ENCODE peak calls at places on chromosomes 16 and 17, in seven cellular contexts. X is tibial artery, T is hepatocyte, M is RWPE1, K is GM20000, C is OCI-LY7, F is cardiac fibroblast. D is an unnamed sample.

GRCh38 chr16:70746040-70746707 is 54.8 kb downstream of the VAC14 start:
- DNase-seq in X (peak; percentile 91), T (peak; percentile 69), M (peak; percentile 68), K (no peak), C (no peak), F (peak; percentile 84), D (peak; percentile 30)

GRCh38 chr17:55302407-55302787 is 37.6 kb downstream of the HLF start:
- DNase-seq in X (no peak), T (no peak), M (no peak), K (no peak), C (no peak), F (no peak), D (no peak)

GRCh38 chr16:28609631-28610594 is at the start of gene SULT1A1:
- DNase-seq in X (peak; percentile 58), T (peak; percentile 62), M (no peak), K (no peak), C (no peak), F (peak; percentile 6), D (no peak)

GRCh38 chr17:21351366-21352065 is 24.6 kb upstream of the KCNJ12 start:
- DNase-seq in X (peak; percentile 17), T (no peak), M (no peak), K (no peak), C (no peak), F (no peak), D (no peak)

GRCh38 chr17:306116-306515 is 46.5 kb downstream of the RPH3AL start:
- DNase-seq in X (no peak), T (no peak), M (no peak), K (no peak), C (no peak), F (no peak), D (no peak)

GRCh38 chr16:65312071-65312470 is 190.2 kb upstream of the CDH11 start:
- DNase-seq in X (no peak), T (no peak), M (no peak), K (no peak), C (no peak), F (peak; percentile 49), D (no peak)

GRCh38 chr17:80529104-80529903 is 15.3 kb upstream of the RPTOR start:
- DNase-seq in X (no peak), T (no peak), M (no peak), K (no peak), C (no peak), F (no peak), D (no peak)

GRCh38 chr17:52388941-52389340 is 230.4 kb upstream of the CA10 start:
- DNase-seq in X (no peak), T (peak; percentile 8), M (no peak), K (no peak), C (no peak), F (no peak), D (no peak)

GRCh38 chr17:70313450-70313849 is 144.1 kb downstream of the KCNJ2 start:
- DNase-seq in X (no peak), T (no peak), M (no peak), K (peak; percentile 9), C (no peak), F (peak; percentile 72), D (no peak)

GRCh38 chr17:81961554-81962498 is 839 bp upstream of the NOTUM start:
- DNase-seq in X (no peak), T (no peak), M (no peak), K (no peak), C (no peak), F (no peak), D (no peak)

GRCh38 chr17:21549107-21549687 is 143.1 kb upstream of the KCNJ18 start:
- DNase-seq in X (no peak), T (no peak), M (no peak), K (no peak), C (peak; percentile 6), F (peak; percentile 67), D (peak; percentile 43)

GRCh38 chr16:82043680-82044584 is 8.9 kb downstream of the HSD17B2 start:
- DNase-seq in X (no peak), T (no peak), M (peak; percentile 29), K (no peak), C (no peak), F (peak; percentile 51), D (no peak)

GRCh38 chr16:4081577-4082021 is 34.6 kb downstream of the ADCY9 start:
- DNase-seq in X (no peak), T (no peak), M (no peak), K (no peak), C (no peak), F (no peak), D (peak; percentile 75)

GRCh38 chr16:66372898-66373155 is 6.3 kb downstream of the CDH5 start:
- DNase-seq in X (no peak), T (no peak), M (no peak), K (no peak), C (no peak), F (no peak), D (no peak)

GRCh38 chr17:75077490-75078096 is 10.2 kb upstream of the SLC16A5 start:
- DNase-seq in X (peak; percentile 70), T (peak; percentile 54), M (no peak), K (peak; percentile 82), C (peak; percentile 56), F (no peak), D (peak; percentile 60)

DNA sequence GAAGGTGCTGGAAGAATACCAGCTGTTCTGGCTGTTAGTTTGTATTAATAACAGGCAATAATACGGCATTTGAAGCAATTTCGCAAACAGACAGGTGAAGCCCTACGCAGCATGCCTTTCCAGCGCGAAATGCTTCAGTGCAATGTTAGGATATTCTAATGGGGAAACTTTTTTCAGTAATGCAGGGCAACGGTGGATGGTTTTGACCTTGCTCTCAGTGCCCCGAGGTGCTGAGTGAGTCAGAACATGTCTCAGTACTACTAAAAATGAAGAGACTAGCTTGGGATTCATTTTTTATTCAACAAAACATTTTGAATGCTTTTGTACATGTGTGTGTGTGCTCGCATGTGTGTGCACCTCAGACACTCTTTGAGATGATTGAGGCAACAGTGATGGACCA is 172.2 kb downstream of the RBFOX1 start:
- DNase-seq in X (no peak), T (no peak), M (no peak), K (no peak), C (no peak), F (no peak), D (no peak)
- TF ChIP-seq CTCF in X (no peak), T (no peak), M (no peak), K (no peak), C (no peak), F (no peak), D (no peak)

GRCh38 chr17:73647331-73647730 is 3.1 kb upstream of the SDK2 start:
- DNase-seq in X (no peak), T (no peak), M (no peak), K (no peak), C (no peak), F (no peak), D (no peak)

GRCh38 chr17:73648543-73648820 is 4.2 kb upstream of the SDK2 start:
- DNase-seq in X (no peak), T (no peak), M (no peak), K (no peak), C (no peak), F (no peak), D (no peak)

GRCh38 chr17:73647767-73648542 is 3.7 kb upstream of the SDK2 start:
- DNase-seq in X (no peak), T (no peak), M (no peak), K (no peak), C (no peak), F (no peak), D (no peak)

GRCh38 chr17:73650147-73650546 is 5.9 kb upstream of the SDK2 start:
- DNase-seq in X (no peak), T (peak; percentile 58), M (no peak), K (no peak), C (peak; percentile 59), F (no peak), D (peak; percentile 41)

DNA sequence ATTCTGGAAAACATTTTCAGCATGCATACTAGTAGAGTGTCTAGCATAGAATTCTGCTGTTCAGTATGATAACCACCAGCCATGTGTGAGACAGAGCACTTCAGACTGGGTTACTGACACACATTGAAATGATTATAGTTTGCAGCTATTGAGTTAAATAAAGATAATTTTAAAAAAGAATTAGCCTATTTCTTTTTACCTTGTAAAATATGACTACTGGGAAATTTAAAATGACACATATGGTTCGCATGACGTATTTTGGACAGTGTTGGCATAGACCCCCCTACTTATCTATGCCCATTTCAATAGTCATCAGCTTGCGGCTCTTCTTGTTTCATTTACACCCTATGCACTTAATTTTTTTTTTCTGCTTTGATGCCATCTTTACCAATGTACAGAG is 4.7 kb upstream of the SDK2 start:
- DNase-seq in X (no peak), T (no peak), M (no peak), K (no peak), C (no peak), F (no peak), D (no peak)
- TF ChIP-seq CTCF in X (no peak), T (no peak), M (no peak), K (no peak), C (no peak), F (no peak), D (no peak)

DNA sequence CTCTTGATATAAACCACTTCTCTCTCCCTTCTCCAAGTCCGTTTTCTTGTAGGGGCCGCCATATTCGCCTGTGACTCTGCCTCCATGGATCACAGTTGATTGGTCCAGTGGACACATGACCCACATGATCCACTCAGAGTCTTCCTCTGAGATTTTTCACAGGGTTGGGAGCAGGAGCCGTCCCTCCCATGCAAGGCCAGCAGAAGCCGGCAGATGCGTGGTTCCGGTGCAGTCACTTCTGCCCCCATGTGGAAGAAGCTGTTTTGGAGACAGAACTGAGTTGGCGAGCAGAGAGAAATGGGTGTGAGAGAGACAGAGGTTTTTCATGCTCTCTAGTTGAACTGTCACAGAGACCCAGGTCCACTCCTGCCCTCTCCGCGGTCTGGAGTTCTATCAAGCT is 83.3 kb downstream of the C16orf95 start:
- DNase-seq in X (no peak), T (no peak), M (no peak), K (no peak), C (peak; percentile 4), F (peak; percentile 72), D (no peak)
- TF ChIP-seq CTCF in X (no peak), T (peak; percentile 25), M (no peak), K (no peak), C (no peak), F (peak; percentile 50), D (no peak)

DNA sequence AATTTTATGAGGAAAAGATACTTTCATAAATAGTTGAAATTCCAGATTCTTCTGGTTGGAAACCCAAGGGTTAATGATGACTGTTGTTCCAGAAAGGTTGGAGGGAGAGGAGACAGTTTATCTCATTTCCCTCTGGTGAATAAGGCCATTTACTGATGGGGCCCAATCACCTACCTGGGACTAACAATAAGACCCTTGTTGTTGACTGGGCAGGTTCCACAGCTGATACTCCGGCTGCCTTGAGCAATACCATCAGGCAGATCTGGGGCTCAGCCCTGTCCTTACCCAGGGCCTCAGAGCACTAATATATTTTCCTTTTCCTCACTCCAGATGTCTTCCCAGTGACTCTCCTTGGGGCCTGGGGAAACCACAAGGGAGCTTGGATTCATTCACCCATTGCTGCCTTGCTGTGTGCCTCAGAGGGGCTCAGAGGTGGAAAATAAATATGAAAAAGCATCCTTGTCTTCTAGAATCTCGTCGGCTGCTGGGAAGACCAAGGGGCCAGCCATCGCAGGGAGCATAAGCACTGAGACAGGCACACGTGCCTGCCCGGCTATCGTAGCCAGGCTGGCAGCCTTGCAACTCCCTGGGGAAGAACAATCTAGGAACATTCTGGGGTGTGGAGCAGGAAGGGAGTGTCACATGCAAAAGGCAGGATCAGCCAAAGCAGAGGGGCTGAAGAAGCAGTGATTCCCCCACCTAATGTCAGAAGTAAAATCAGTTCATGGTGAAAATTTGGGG is 54.4 kb downstream of the MPRIP start:
- DNase-seq in X (peak; percentile 66), T (peak; percentile 69), M (no peak), K (no peak), C (no peak), F (peak; percentile 44), D (no peak)
- TF ChIP-seq CTCF in X (no peak), T (no peak), M (no peak), K (no peak), C (no peak), F (no peak), D (no peak)

GRCh38 chr17:11996722-11997146 is 541 bp downstream of the ZNF18 start:
- DNase-seq in X (no peak), T (peak; percentile 49), M (peak; percentile 31), K (peak; percentile 53), C (peak; percentile 63), F (peak; percentile 50), D (peak; percentile 75)
- TF ChIP-seq CTCF in X (peak; percentile 17), T (no peak), M (no peak), K (no peak), C (no peak), F (peak; percentile 24), D (no peak)